ENCODE peak calls at places on chromosomes 4 and X, in ten cellular contexts. X, L, U, H, Q, B, P, G, S and R are unnamed samples.
A peak's percentile ranks its signal among the peaks of the same experiment; 100 is the strongest.

GRCh38 chrX:132615396-132616131 is 126.7 kb upstream of the MBNL3 start:
- DNase-seq in X (peak; percentile 70), L (peak; percentile 29), U (peak; percentile 47), H (peak; percentile 51), Q (peak; percentile 61), B (peak; percentile 37), P (peak; percentile 13), G (peak; percentile 5), S (no peak), R (peak; percentile 69)

GRCh38 chr4:106898621-106899230 is 137.4 kb downstream of the DKK2 start:
- DNase-seq in X (peak; percentile 85), L (peak; percentile 54), U (peak; percentile 87), H (peak; percentile 84), Q (peak; percentile 51), B (no peak), P (no peak), G (no peak), S (no peak), R (peak; percentile 79)

GRCh38 chrX:56248492-56248891 is 16.3 kb downstream of the KLF8 start:
- DNase-seq in X (peak; percentile 64), L (peak; percentile 63), U (peak; percentile 56), H (peak; percentile 58), Q (peak; percentile 67), B (peak; percentile 56), P (peak; percentile 40), G (peak; percentile 28), S (no peak), R (peak; percentile 66)

GRCh38 chr4:114563536-114564315 is 34.9 kb upstream of the UGT8 start:
- DNase-seq in X (peak; percentile 24), L (peak; percentile 53), U (peak; percentile 0), H (no peak), Q (no peak), B (no peak), P (no peak), G (no peak), S (no peak), R (no peak)

GRCh38 chrX:68846536-68846935 is 17.7 kb downstream of the EFNB1 start:
- DNase-seq in X (peak; percentile 71), L (peak; percentile 42), U (peak; percentile 29), H (no peak), Q (no peak), B (no peak), P (no peak), G (no peak), S (no peak), R (no peak)

GRCh38 chr4:113584407-113585150 is 177.0 kb downstream of the CAMK2D start:
- DNase-seq in X (peak; percentile 65), L (peak; percentile 78), U (peak; percentile 61), H (peak; percentile 68), Q (no peak), B (no peak), P (no peak), G (no peak), S (no peak), R (peak; percentile 23)

GRCh38 chrX:13764765-13765164 is 30.2 kb downstream of the OFD1 start:
- DNase-seq in X (peak; percentile 59), L (peak; percentile 51), U (peak; percentile 23), H (no peak), Q (no peak), B (no peak), P (no peak), G (no peak), S (no peak), R (peak; percentile 15)

GRCh38 chr4:104716584-104716983 is 221.9 kb upstream of the CXXC4 start:
- DNase-seq in X (no peak), L (no peak), U (no peak), H (no peak), Q (no peak), B (no peak), P (no peak), G (no peak), S (no peak), R (no peak)

GRCh38 chrX:96445531-96446065 is 239.0 kb upstream of the DIAPH2 start:
- DNase-seq in X (no peak), L (no peak), U (no peak), H (no peak), Q (no peak), B (no peak), P (no peak), G (no peak), S (no peak), R (peak; percentile 37)

GRCh38 chrX:2608638-2609430 is 82.3 kb upstream of the CD99 start:
- DNase-seq in X (peak; percentile 90), L (peak; percentile 92), U (peak; percentile 93), H (peak; percentile 77), Q (peak; percentile 76), B (peak; percentile 81), P (peak; percentile 80), G (peak; percentile 81), S (no peak), R (peak; percentile 88)

GRCh38 chr4:105305019-105305836 is 158.6 kb downstream of the TET2 start:
- DNase-seq in X (no peak), L (no peak), U (no peak), H (no peak), Q (peak; percentile 10), B (no peak), P (no peak), G (no peak), S (no peak), R (no peak)

GRCh38 chr4:110245567-110245966 is 47.2 kb upstream of the ELOVL6 start:
- DNase-seq in X (no peak), L (peak; percentile 49), U (peak; percentile 57), H (peak; percentile 45), Q (no peak), B (no peak), P (no peak), G (no peak), S (no peak), R (no peak)

GRCh38 chr4:110289601-110290100 is 91.2 kb upstream of the ELOVL6 start:
- DNase-seq in X (peak; percentile 27), L (no peak), U (no peak), H (no peak), Q (no peak), B (no peak), P (no peak), G (no peak), S (no peak), R (no peak)

GRCh38 chr4:123478859-123479345 is 82.3 kb downstream of the SPRY1 start:
- DNase-seq in X (no peak), L (peak; percentile 62), U (peak; percentile 65), H (peak; percentile 26), Q (no peak), B (no peak), P (no peak), G (no peak), S (no peak), R (no peak)

GRCh38 chrX:153643431-153644351 is 3.3 kb upstream of the DUSP9 start:
- DNase-seq in X (peak; percentile 22), L (peak; percentile 22), U (peak; percentile 62), H (peak; percentile 8), Q (no peak), B (no peak), P (no peak), G (no peak), S (no peak), R (peak; percentile 34)